ENCODE peak calls at places on chromosomes 2 and 18, in four cellular contexts. X, N, T and Q are unnamed samples.

GRCh38 chr2:226733927-226734564 is 65.6 kb downstream of the IRS1 start:
- DNase-seq in X (no peak), N (no peak), T (no peak), Q (no peak)

GRCh38 chr18:79695269-79695668 is 15.7 kb downstream of the CTDP1 start:
- DNase-seq in X (no peak), N (no peak), T (no peak), Q (no peak)

GRCh38 chr2:236986524-236987330 is 99.0 kb upstream of the COPS8 start:
- DNase-seq in X (no peak), N (no peak), T (no peak), Q (no peak)

GRCh38 chr18:154151-154550 is 4.2 kb upstream of the USP14 start:
- DNase-seq in X (no peak), N (no peak), T (no peak), Q (no peak)

GRCh38 chr2:10332402-10333246 is 29.9 kb downstream of the HPCAL1 start:
- DNase-seq in X (no peak), N (no peak), T (no peak), Q (no peak)

GRCh38 chr2:126503476-126503875 is 152.5 kb upstream of the GYPC start:
- DNase-seq in X (no peak), N (no peak), T (no peak), Q (no peak)

GRCh38 chr2:26283606-26284005 is 38.9 kb downstream of the HADHB start:
- DNase-seq in X (no peak), N (no peak), T (no peak), Q (no peak)

GRCh38 chr2:118748245-118748885 is 99.1 kb downstream of the EN1 start:
- DNase-seq in X (no peak), N (no peak), T (no peak), Q (no peak)

GRCh38 chr18:64017870-64018269 is 48.0 kb downstream of the SERPINB8 start:
- DNase-seq in X (no peak), N (peak; percentile 23), T (no peak), Q (peak; percentile 10)

GRCh38 chr2:177753682-177754475 is 318.7 kb downstream of the PDE11A start:
- DNase-seq in X (no peak), N (no peak), T (peak; percentile 41), Q (peak; percentile 84)

GRCh38 chr2:144332356-144333143 is 187.4 kb downstream of the ZEB2 start:
- DNase-seq in X (no peak), N (peak; percentile 72), T (peak; percentile 95), Q (peak; percentile 86)

GRCh38 chr2:230326453-230327417 is at the start of gene SP140L:
- DNase-seq in X (peak; percentile 55), N (peak; percentile 82), T (no peak), Q (peak; percentile 55)

GRCh38 chr2:129907256-129907973 is 72.1 kb upstream of the RAB6C start:
- DNase-seq in X (no peak), N (no peak), T (no peak), Q (no peak)

GRCh38 chr2:105794926-105795574 is 50.3 kb downstream of the NCK2 start:
- DNase-seq in X (no peak), N (no peak), T (no peak), Q (no peak)

GRCh38 chr2:162184796-162185195 is 32.7 kb upstream of the GCG start:
- DNase-seq in X (no peak), N (no peak), T (no peak), Q (no peak)

GRCh38 chr2:211877061-211877460 is 661.5 kb downstream of the ERBB4 start:
- DNase-seq in X (no peak), N (no peak), T (no peak), Q (no peak)

GRCh38 chr2:191244350-191244749 is 854 bp upstream of the MYO1B start:
- DNase-seq in X (no peak), N (no peak), T (no peak), Q (no peak)

GRCh38 chr18:10094154-10094553 is 180.3 kb downstream of the VAPA start:
- DNase-seq in X (no peak), N (no peak), T (no peak), Q (no peak)

GRCh38 chr2:121184248-121184862 is 100.6 kb downstream of the TFCP2L1 start:
- DNase-seq in X (no peak), N (no peak), T (no peak), Q (no peak)

GRCh38 chr2:220748875-220749479 is 823.1 kb downstream of the EPHA4 start:
- DNase-seq in X (no peak), N (no peak), T (no peak), Q (no peak)

GRCh38 chr2:68469935-68470334 is 2.5 kb downstream of the APLF start:
- DNase-seq in X (no peak), N (peak; percentile 37), T (no peak), Q (no peak)

GRCh38 chr18:13137939-13138821 is 80.4 kb upstream of the LDLRAD4 start:
- DNase-seq in X (peak; percentile 77), N (peak; percentile 99), T (no peak), Q (peak; percentile 48)

GRCh38 chr2:196804381-196804780 is 4.8 kb downstream of the C2orf66 start:
- DNase-seq in X (no peak), N (no peak), T (no peak), Q (no peak)

GRCh38 chr18:34848695-34849094 is 138.6 kb downstream of the DTNA start:
- DNase-seq in X (no peak), N (no peak), T (no peak), Q (no peak)

GRCh38 chr2:222736301-222736700 is 64.8 kb downstream of the MOGAT1 start:
- DNase-seq in X (no peak), N (no peak), T (no peak), Q (no peak)

GRCh38 chr2:121476714-121477113 is 54.0 kb upstream of the RNU4ATAC start:
- DNase-seq in X (no peak), N (no peak), T (no peak), Q (no peak)

GRCh38 chr2:28480403-28481049 is 15.3 kb upstream of the PLB1 start:
- DNase-seq in X (no peak), N (no peak), T (no peak), Q (no peak)

GRCh38 chr2:121297217-121297830 is 12.3 kb upstream of the TFCP2L1 start:
- DNase-seq in X (no peak), N (peak; percentile 41), T (peak; percentile 79), Q (peak; percentile 73)

GRCh38 chr2:5693288-5694015 is 1.3 kb downstream of the SOX11 start:
- DNase-seq in X (no peak), N (no peak), T (peak; percentile 69), Q (no peak)

GRCh38 chr2:235527806-235528480 is 34.1 kb downstream of the AGAP1 start:
- DNase-seq in X (no peak), N (no peak), T (no peak), Q (no peak)

DNA sequence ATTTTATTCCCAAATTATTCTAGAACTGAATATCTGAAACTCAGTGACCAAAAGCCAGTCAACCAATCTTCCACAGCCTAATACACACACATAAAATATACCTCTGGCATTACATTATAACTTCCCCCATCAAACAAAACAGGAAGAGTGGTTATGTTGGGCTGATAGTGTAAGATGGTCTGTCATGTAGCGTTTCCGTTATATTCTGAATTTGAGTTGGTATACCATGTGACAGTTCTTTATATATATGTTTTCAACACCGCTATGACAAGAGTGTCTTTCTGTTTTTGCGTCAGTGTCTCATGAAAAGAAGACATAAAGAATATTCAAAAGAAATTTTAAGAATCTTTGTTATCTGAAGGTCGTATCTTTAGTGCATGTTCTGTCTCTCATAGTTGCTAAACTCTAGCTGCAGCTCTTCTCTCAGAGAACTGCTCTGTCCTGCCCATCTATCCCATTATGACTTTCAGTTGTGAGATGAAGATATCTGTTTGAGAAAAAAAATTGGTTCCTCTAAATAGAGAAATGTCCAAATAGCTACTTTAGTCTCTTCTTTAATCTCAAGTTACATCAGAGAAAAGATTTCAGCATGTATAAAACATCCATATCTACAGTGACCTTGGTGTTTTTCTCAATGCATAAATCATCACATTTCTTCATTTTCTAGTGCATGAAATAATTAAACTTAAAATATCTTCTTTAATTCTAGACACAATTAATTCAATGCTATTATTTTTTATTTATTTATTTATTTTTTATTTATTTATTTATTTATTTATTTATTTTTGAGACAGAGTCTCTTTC is 24.1 kb upstream of the PSME4 start:
- DNase-seq in X (no peak), N (no peak), T (no peak), Q (no peak)
- TF ChIP-seq PBX3 in X (no peak), N (no peak), T (no peak), Q (no peak)

GRCh38 chr2:124560592-124561112 is 535.6 kb downstream of the CNTNAP5 start:
- DNase-seq in X (no peak), N (no peak), T (no peak), Q (no peak)
- TF ChIP-seq PBX3 in X (no peak), N (no peak), T (no peak), Q (no peak)

GRCh38 chr2:112920923-112921532 is 10.1 kb downstream of the IL37 start:
- DNase-seq in X (no peak), N (no peak), T (no peak), Q (no peak)
- TF ChIP-seq PBX3 in X (no peak), N (no peak), T (no peak), Q (no peak)

GRCh38 chr2:63977904-63978303 is 41.3 kb downstream of the VPS54 start:
- DNase-seq in X (peak; percentile 56), N (no peak), T (no peak), Q (no peak)

GRCh38 chr2:63975437-63976124 is 43.6 kb downstream of the VPS54 start:
- DNase-seq in X (no peak), N (no peak), T (no peak), Q (no peak)

GRCh38 chr2:63980794-63981193 is 38.4 kb downstream of the VPS54 start:
- DNase-seq in X (no peak), N (no peak), T (no peak), Q (no peak)

GRCh38 chr2:63981702-63982103 is 37.5 kb downstream of the VPS54 start:
- DNase-seq in X (no peak), N (peak; percentile 73), T (no peak), Q (no peak)

DNA sequence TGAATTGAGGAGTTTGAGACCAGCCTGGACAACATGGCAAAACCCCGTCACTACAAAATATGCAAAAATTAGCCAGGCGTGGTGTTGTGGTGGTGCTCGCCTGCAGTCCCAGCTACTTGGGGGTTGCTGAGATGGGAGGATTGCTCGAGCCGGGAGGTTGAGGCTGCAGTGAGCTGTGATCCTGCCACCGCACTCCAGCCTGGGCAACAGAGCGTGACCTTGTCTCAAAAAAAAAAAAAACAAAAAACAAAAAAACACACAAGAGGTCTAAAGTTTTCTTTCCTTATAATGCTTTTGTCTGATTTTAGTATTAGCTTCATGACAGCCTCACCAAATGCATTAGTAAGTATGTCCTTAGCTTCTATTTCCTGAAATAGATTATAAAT is 43.1 kb downstream of the VPS54 start:
- DNase-seq in X (no peak), N (no peak), T (no peak), Q (no peak)
- TF ChIP-seq PBX3 in X (no peak), N (no peak), T (no peak), Q (no peak)